ENCODE peak calls at places on chromosomes 11 and 22, in five cellular contexts. S is neural progenitor cell, B is cardiac muscle cell, P is GM13977, X is fibroblast of villous mesenchyme. V is an unnamed sample.

GRCh38 chr11:59614277-59615131 is 1.1 kb downstream of the OSBP start:
- DNase-seq in S (no peak), B (no peak), P (no peak), X (peak; percentile 14), V (no peak)

GRCh38 chr11:115930276-115930675 is 426.1 kb upstream of the CADM1 start:
- DNase-seq in S (no peak), B (peak; percentile 14), P (no peak), X (no peak), V (no peak)

GRCh38 chr11:69490516-69490915 is 9.1 kb downstream of the LINC01488 start:
- DNase-seq in S (no peak), B (no peak), P (no peak), X (no peak), V (no peak)

GRCh38 chr11:83119216-83119615 is 37.7 kb upstream of the PCF11 start:
- DNase-seq in S (no peak), B (no peak), P (no peak), X (no peak), V (no peak)

GRCh38 chr11:111986589-111986988 is 38.6 kb upstream of the DLAT start:
- DNase-seq in S (no peak), B (no peak), P (no peak), X (no peak), V (no peak)

GRCh38 chr11:5600374-5600851 is 4.0 kb downstream of the TRIM6 start:
- DNase-seq in S (peak; percentile 90), B (peak; percentile 85), P (peak; percentile 79), X (peak; percentile 93), V (peak; percentile 66)

GRCh38 chr11:134244593-134244992 is 8.6 kb downstream of the THYN1 start:
- DNase-seq in S (peak; percentile 28), B (peak; percentile 17), P (peak; percentile 58), X (peak; percentile 33), V (peak; percentile 29)

GRCh38 chr11:129285387-129285786 is 90.3 kb upstream of the BARX2 start:
- DNase-seq in S (no peak), B (peak; percentile 53), P (no peak), X (no peak), V (no peak)

GRCh38 chr22:48361099-48361639 is 1466.5 kb downstream of the BRD1 start:
- DNase-seq in S (no peak), B (no peak), P (no peak), X (no peak), V (no peak)

GRCh38 chr11:64672875-64673274 is 50.1 kb downstream of the NRXN2 start:
- DNase-seq in S (no peak), B (no peak), P (no peak), X (no peak), V (no peak)

GRCh38 chr11:108025387-108026080 is 16.8 kb downstream of the CUL5 start:
- DNase-seq in S (no peak), B (no peak), P (peak; percentile 52), X (peak; percentile 79), V (peak; percentile 36)

GRCh38 chr11:108032800-108033199 is 24.1 kb downstream of the CUL5 start:
- DNase-seq in S (no peak), B (no peak), P (no peak), X (no peak), V (no peak)

GRCh38 chr11:108027057-108027456 is 18.4 kb downstream of the CUL5 start:
- DNase-seq in S (no peak), B (no peak), P (no peak), X (no peak), V (no peak)
- TF ChIP-seq CTCF in S (peak; percentile 11), B (no peak), P (peak; percentile 13), X (peak; percentile 15), V (no peak)

GRCh38 chr11:72848846-72849466 is 34.7 kb downstream of the ATG16L2 start:
- DNase-seq in S (peak; percentile 59), B (peak; percentile 51), P (no peak), X (peak; percentile 61), V (no peak)
- TF ChIP-seq CTCF in S (peak; percentile 73), B (peak; percentile 64), P (peak; percentile 31), X (peak; percentile 74), V (peak; percentile 47)

GRCh38 chr11:110529043-110529442 is 99.3 kb downstream of the FDX1 start:
- DNase-seq in S (peak; percentile 12), B (no peak), P (no peak), X (peak; percentile 24), V (no peak)
- TF ChIP-seq CTCF in S (peak; percentile 50), B (peak; percentile 46), P (peak; percentile 47), X (peak; percentile 57), V (no peak)

GRCh38 chr11:1876361-1877063 is 15.2 kb downstream of the PRR33 start:
- DNase-seq in S (peak; percentile 65), B (peak; percentile 32), P (no peak), X (peak; percentile 97), V (peak; percentile 77)
- TF ChIP-seq CTCF in S (peak; percentile 60), B (peak; percentile 80), P (peak; percentile 53), X (peak; percentile 77), V (peak; percentile 65)

GRCh38 chr11:126061707-126062678 is 673 bp downstream of the CDON start:
- DNase-seq in S (peak; percentile 83), B (peak; percentile 55), P (peak; percentile 34), X (peak; percentile 16), V (peak; percentile 53)
- TF ChIP-seq CTCF in S (peak; percentile 60), B (peak; percentile 49), P (no peak), X (peak; percentile 39), V (peak; percentile 43)

GRCh38 chr11:61569701-61570100 is 11.2 kb downstream of the SYT7 start:
- DNase-seq in S (no peak), B (no peak), P (no peak), X (no peak), V (no peak)

GRCh38 chr11:61560751-61561150 is 20.1 kb downstream of the SYT7 start:
- DNase-seq in S (no peak), B (no peak), P (no peak), X (no peak), V (no peak)

GRCh38 chr11:61567286-61568061 is 13.4 kb downstream of the SYT7 start:
- DNase-seq in S (peak; percentile 95), B (peak; percentile 94), P (peak; percentile 89), X (peak; percentile 83), V (peak; percentile 90)

GRCh38 chr11:61564936-61565696 is 15.8 kb downstream of the SYT7 start:
- DNase-seq in S (no peak), B (no peak), P (no peak), X (no peak), V (no peak)
- TF ChIP-seq CTCF in S (no peak), B (no peak), P (no peak), X (no peak), V (no peak)

GRCh38 chr22:37534445-37534844 is 15.2 kb upstream of the CARD10 start:
- DNase-seq in S (no peak), B (no peak), P (no peak), X (no peak), V (no peak)

GRCh38 chr22:37529652-37530345 is 10.6 kb upstream of the CARD10 start:
- DNase-seq in S (no peak), B (no peak), P (no peak), X (no peak), V (no peak)

GRCh38 chr22:37538590-37539357 is 19.6 kb upstream of the CARD10 start:
- DNase-seq in S (peak; percentile 94), B (peak; percentile 94), P (peak; percentile 95), X (peak; percentile 94), V (peak; percentile 94)

GRCh38 chr22:37535159-37535558 is 15.9 kb upstream of the CARD10 start:
- DNase-seq in S (no peak), B (no peak), P (no peak), X (no peak), V (no peak)

DNA sequence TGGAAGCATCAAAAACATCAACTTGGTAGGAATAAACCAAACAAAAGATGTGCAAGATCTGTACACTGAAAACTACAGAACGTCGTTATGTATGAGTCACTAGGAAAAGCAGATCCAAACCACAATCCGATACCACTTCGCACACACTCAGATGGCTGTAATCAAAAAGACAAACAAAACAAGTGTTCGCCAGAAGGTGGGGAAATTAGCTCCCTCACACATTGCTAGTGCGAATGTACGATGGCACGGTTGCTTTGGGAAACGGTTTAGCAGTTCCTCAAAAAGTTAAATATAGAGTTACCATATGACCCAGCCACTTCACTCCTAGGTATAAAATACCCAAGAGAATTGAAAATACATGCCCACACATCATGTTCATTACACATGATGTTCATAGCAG is 14.8 kb upstream of the CARD10 start:
- DNase-seq in S (no peak), B (no peak), P (no peak), X (peak; percentile 77), V (no peak)
- TF ChIP-seq CTCF in S (no peak), B (no peak), P (no peak), X (no peak), V (no peak)

GRCh38 chr11:44632466-44633123 is 67.1 kb downstream of the CD82 start:
- DNase-seq in S (peak; percentile 64), B (peak; percentile 53), P (no peak), X (peak; percentile 29), V (peak; percentile 56)

GRCh38 chr11:44631831-44632230 is 66.4 kb downstream of the CD82 start:
- DNase-seq in S (no peak), B (peak; percentile 63), P (peak; percentile 2), X (no peak), V (no peak)

GRCh38 chr11:44630511-44631210 is 65.2 kb downstream of the CD82 start:
- DNase-seq in S (no peak), B (no peak), P (peak; percentile 3), X (no peak), V (no peak)

GRCh38 chr11:44634401-44635281 is 69.2 kb downstream of the CD82 start:
- DNase-seq in S (peak; percentile 56), B (peak; percentile 54), P (no peak), X (peak; percentile 56), V (no peak)

DNA sequence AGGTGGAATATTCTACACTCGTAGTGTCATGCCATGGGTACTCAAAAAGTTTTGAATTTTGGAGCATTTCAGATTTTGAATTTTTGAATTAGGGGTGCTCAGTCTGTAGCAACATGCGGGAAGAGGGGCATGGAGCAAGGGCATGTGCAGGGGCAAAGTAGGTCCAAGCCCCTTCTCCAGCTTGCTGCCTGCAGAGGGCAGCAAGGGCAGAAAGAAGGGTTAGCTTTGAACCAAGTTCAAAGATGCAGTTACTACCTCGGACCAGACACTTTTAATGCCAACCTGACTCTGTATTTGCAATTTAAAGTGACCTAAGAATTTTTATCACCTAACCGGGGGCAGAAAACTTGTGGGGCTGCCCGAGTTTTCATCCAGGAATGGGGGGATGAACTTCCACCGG is 68.2 kb downstream of the CD82 start:
- DNase-seq in S (no peak), B (peak; percentile 49), P (no peak), X (no peak), V (no peak)
- TF ChIP-seq CTCF in S (peak; percentile 25), B (peak; percentile 50), P (peak; percentile 39), X (peak; percentile 40), V (no peak)

DNA sequence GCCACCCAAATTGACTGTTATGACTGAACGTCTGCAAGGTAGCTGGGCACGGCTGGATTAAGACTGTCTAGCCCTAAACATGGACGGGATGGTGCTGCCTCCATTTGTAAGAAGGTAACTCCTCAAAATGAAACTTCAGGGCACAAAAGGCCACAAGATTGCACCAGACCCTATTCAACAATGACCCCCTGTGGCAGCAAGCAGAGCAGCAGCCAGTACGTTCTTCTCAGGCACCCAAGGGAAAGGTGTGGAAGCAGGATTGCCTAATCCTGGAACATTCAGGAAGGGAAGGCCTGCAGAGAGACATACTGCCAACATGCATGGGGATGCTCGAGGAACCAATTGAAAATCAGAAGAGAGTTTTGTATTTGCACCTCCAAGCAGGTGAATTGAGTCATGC is 4.5 kb upstream of the TBX10 start:
- DNase-seq in S (peak; percentile 55), B (no peak), P (no peak), X (no peak), V (no peak)
- TF ChIP-seq CTCF in S (peak; percentile 48), B (peak; percentile 24), P (peak; percentile 36), X (peak; percentile 25), V (no peak)